ENCODE peak calls at places on chromosome 3, in four cellular contexts. One of them, this sample, is unnamed.

GRCh38 chr3:32937331-32937730 is 14.1 kb upstream of the CCR4 start:
- DNase-seq in endothelial cell of umbilical vein: no peak
- DNase-seq in breast epithelium: no peak
- DNase-seq in keratinocyte: no peak
- DNase-seq in this sample: no peak

GRCh38 chr3:46674031-46674592 is 19.4 kb downstream of the ALS2CL start:
- DNase-seq in endothelial cell of umbilical vein: no peak
- DNase-seq in breast epithelium: no peak
- DNase-seq in keratinocyte: no peak
- DNase-seq in this sample: peak; percentile 30

GRCh38 chr3:111803123-111803593 is 55.9 kb upstream of the PHLDB2 start:
- DNase-seq in endothelial cell of umbilical vein: no peak
- DNase-seq in breast epithelium: peak; percentile 87
- DNase-seq in keratinocyte: peak; percentile 61
- DNase-seq in this sample: peak; percentile 90

GRCh38 chr3:157204431-157204830 is 44.5 kb upstream of the CCNL1 start:
- DNase-seq in endothelial cell of umbilical vein: peak; percentile 74
- DNase-seq in breast epithelium: no peak
- DNase-seq in keratinocyte: no peak
- DNase-seq in this sample: no peak

GRCh38 chr3:71874618-71875017 is 89.7 kb upstream of the PROK2 start:
- DNase-seq in endothelial cell of umbilical vein: no peak
- DNase-seq in breast epithelium: no peak
- DNase-seq in keratinocyte: no peak
- DNase-seq in this sample: no peak

GRCh38 chr3:30681276-30682211 is 75.1 kb downstream of the TGFBR2 start:
- DNase-seq in endothelial cell of umbilical vein: peak; percentile 99
- DNase-seq in breast epithelium: no peak
- DNase-seq in keratinocyte: peak; percentile 9
- DNase-seq in this sample: no peak

GRCh38 chr3:120418866-120419490 is 31.8 kb downstream of the FSTL1 start:
- DNase-seq in endothelial cell of umbilical vein: peak; percentile 68
- DNase-seq in breast epithelium: peak; percentile 53
- DNase-seq in keratinocyte: no peak
- DNase-seq in this sample: no peak

GRCh38 chr3:64741344-64741743 is 53.5 kb upstream of the ADAMTS9 start:
- DNase-seq in endothelial cell of umbilical vein: no peak
- DNase-seq in breast epithelium: peak; percentile 28
- DNase-seq in keratinocyte: no peak
- DNase-seq in this sample: no peak

GRCh38 chr3:17581421-17582080 is 160.9 kb downstream of the TBC1D5 start:
- DNase-seq in endothelial cell of umbilical vein: no peak
- DNase-seq in breast epithelium: no peak
- DNase-seq in keratinocyte: no peak
- DNase-seq in this sample: no peak

GRCh38 chr3:159260049-159260662 is 458.3 kb downstream of the MFSD1 start:
- DNase-seq in endothelial cell of umbilical vein: peak; percentile 65
- DNase-seq in breast epithelium: peak; percentile 21
- DNase-seq in keratinocyte: no peak
- DNase-seq in this sample: no peak

GRCh38 chr3:119559441-119559963 is at the start of gene CD80:
- DNase-seq in endothelial cell of umbilical vein: peak; percentile 41
- DNase-seq in breast epithelium: no peak
- DNase-seq in keratinocyte: no peak
- DNase-seq in this sample: no peak

GRCh38 chr3:100103558-100104441 is 10.5 kb downstream of the FILIP1L start:
- DNase-seq in endothelial cell of umbilical vein: no peak
- DNase-seq in breast epithelium: no peak
- DNase-seq in keratinocyte: no peak
- DNase-seq in this sample: no peak

GRCh38 chr3:64798316-64798715 is 110.5 kb upstream of the ADAMTS9 start:
- DNase-seq in endothelial cell of umbilical vein: no peak
- DNase-seq in breast epithelium: peak; percentile 84
- DNase-seq in keratinocyte: no peak
- DNase-seq in this sample: no peak

GRCh38 chr3:51710631-51711351 is 3.9 kb downstream of the GRM2 start:
- DNase-seq in endothelial cell of umbilical vein: no peak
- DNase-seq in breast epithelium: no peak
- DNase-seq in keratinocyte: no peak
- DNase-seq in this sample: peak; percentile 34

GRCh38 chr3:114192141-114192540 is 13.3 kb upstream of the DRD3 start:
- DNase-seq in endothelial cell of umbilical vein: no peak
- DNase-seq in breast epithelium: no peak
- DNase-seq in keratinocyte: no peak
- DNase-seq in this sample: no peak

GRCh38 chr3:148254402-148254801 is 443.3 kb upstream of the AGTR1 start:
- DNase-seq in endothelial cell of umbilical vein: no peak
- DNase-seq in breast epithelium: no peak
- DNase-seq in keratinocyte: no peak
- DNase-seq in this sample: no peak

GRCh38 chr3:178367817-178368617 is 168.2 kb upstream of the KCNMB2 start:
- DNase-seq in endothelial cell of umbilical vein: peak; percentile 29
- DNase-seq in breast epithelium: no peak
- DNase-seq in keratinocyte: no peak
- DNase-seq in this sample: no peak

GRCh38 chr3:54987719-54988118 is 59.9 kb upstream of the LRTM1 start:
- DNase-seq in endothelial cell of umbilical vein: no peak
- DNase-seq in breast epithelium: no peak
- DNase-seq in keratinocyte: no peak
- DNase-seq in this sample: no peak

GRCh38 chr3:110413807-110414748 is 657.5 kb upstream of the NECTIN3 start:
- DNase-seq in endothelial cell of umbilical vein: peak; percentile 92
- DNase-seq in breast epithelium: no peak
- DNase-seq in keratinocyte: no peak
- DNase-seq in this sample: no peak

GRCh38 chr3:109125902-109126301 is 8.0 kb upstream of the MORC1 start:
- DNase-seq in endothelial cell of umbilical vein: no peak
- DNase-seq in breast epithelium: no peak
- DNase-seq in keratinocyte: no peak
- DNase-seq in this sample: no peak

DNA sequence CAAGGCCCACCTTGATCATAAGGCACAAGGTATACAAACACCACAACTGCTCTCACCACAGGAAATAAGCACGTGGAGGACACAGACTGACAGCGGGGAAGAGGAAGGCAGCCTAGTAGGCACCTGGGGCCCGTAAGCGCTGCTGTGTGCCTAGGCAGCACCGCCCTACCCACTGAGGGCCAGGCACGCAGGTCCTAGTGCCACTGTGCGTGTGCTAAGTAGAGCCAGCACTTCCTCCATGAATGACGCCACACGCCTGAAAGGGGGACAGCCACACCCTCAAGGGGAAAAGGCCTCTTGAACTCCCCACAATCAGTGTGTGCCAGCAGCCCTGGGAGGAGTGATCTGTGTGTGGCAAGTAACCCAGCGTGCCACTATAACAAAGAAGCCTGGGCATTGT is 73.0 kb downstream of the ATP1B3 start:
- DNase-seq in endothelial cell of umbilical vein: no peak
- DNase-seq in breast epithelium: no peak
- DNase-seq in keratinocyte: no peak
- DNase-seq in this sample: no peak
- H3K36me3 ChIP-seq in endothelial cell of umbilical vein: no peaks in the 10 kb centered on the region
- H3K36me3 ChIP-seq in breast epithelium: no peaks in the 10 kb centered on the region
- H3K36me3 ChIP-seq in keratinocyte: no peaks in the 10 kb centered on the region
- H3K36me3 ChIP-seq in this sample: no peaks in the 10 kb centered on the region

DNA sequence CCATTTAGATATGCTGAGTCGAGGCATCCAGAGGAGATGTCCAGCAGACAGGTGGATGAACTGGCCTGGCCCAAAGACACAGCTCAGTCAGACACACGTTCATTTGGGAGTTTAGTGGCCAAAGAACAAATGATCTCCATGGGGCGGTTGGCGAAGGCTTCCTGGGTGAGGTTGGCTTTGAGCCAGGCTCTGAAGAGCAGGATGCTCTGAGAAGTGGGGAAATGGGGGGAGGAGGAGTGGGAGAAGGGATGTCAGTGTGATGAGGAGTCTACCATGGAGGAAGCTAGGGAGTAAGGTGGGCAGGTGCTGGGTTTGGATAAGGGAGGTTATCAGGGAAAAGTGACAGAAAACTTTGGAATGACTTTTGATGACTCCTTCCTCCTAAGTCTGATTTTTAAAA is 47.5 kb upstream of the VILL start:
- DNase-seq in endothelial cell of umbilical vein: no peak
- DNase-seq in breast epithelium: no peak
- DNase-seq in keratinocyte: no peak
- DNase-seq in this sample: no peak
- TF ChIP-seq CTCF in endothelial cell of umbilical vein: no peak
- TF ChIP-seq CTCF in breast epithelium: no peak
- TF ChIP-seq CTCF in keratinocyte: no peak
- TF ChIP-seq CTCF in this sample: no peak

GRCh38 chr3:15601046-15601398 is 347 bp downstream of the HACL1 start:
- DNase-seq in endothelial cell of umbilical vein: no peak
- DNase-seq in breast epithelium: no peak
- DNase-seq in keratinocyte: no peak
- DNase-seq in this sample: no peak

GRCh38 chr3:15606434-15606891 is 4.9 kb downstream of the BTD start:
- DNase-seq in endothelial cell of umbilical vein: peak; percentile 43
- DNase-seq in breast epithelium: no peak
- DNase-seq in keratinocyte: no peak
- DNase-seq in this sample: no peak

GRCh38 chr3:15601399-15602145 is at the start of the genes BTD and HACL1:
- DNase-seq in endothelial cell of umbilical vein: peak; percentile 100
- DNase-seq in breast epithelium: peak; percentile 99
- DNase-seq in keratinocyte: peak; percentile 93
- DNase-seq in this sample: peak; percentile 99

GRCh38 chr3:15602146-15602536 is 596 bp downstream of the BTD start:
- DNase-seq in endothelial cell of umbilical vein: no peak
- DNase-seq in breast epithelium: no peak
- DNase-seq in keratinocyte: no peak
- DNase-seq in this sample: no peak
- H3K27ac ChIP-seq in endothelial cell of umbilical vein: peak overlapping the region; percentile 61
- H3K27ac ChIP-seq in breast epithelium: peak overlapping the region; percentile 85
- H3K27ac ChIP-seq in keratinocyte: peak overlapping the region; percentile 95
- H3K27ac ChIP-seq in this sample: peak overlapping the region; percentile 63

DNA sequence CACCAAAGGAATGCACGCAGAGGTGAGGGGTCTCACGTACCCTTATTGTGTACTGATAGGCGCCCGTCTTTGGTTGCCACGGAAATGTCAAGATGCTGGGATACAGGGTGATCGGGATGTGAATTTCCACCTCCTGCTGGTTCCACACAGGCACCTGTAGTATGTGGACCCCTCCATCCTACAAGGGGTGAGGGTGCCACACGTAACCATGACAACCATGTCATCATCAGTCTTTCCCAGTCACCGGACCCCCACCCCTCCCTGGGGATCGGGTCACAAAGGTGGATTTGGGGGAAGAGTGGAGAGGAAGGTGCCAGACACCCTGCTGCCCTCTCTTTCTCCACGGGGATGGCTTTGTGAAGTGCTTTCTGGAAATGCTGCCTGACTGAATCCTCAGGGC is 44.7 kb downstream of the NUP210 start:
- DNase-seq in endothelial cell of umbilical vein: no peak
- DNase-seq in breast epithelium: no peak
- DNase-seq in keratinocyte: no peak
- DNase-seq in this sample: no peak
- H3K36me3 ChIP-seq in endothelial cell of umbilical vein: no peaks in the 10 kb centered on the region
- H3K36me3 ChIP-seq in breast epithelium: no peaks in the 10 kb centered on the region
- H3K36me3 ChIP-seq in keratinocyte: no peaks in the 10 kb centered on the region
- H3K36me3 ChIP-seq in this sample: no peaks in the 10 kb centered on the region

GRCh38 chr3:70308760-70309159 is 3.7 kb downstream of the MDFIC2 start:
- DNase-seq in endothelial cell of umbilical vein: peak; percentile 11
- DNase-seq in breast epithelium: no peak
- DNase-seq in keratinocyte: no peak
- DNase-seq in this sample: no peak
- TF ChIP-seq CTCF in endothelial cell of umbilical vein: no peak
- TF ChIP-seq CTCF in breast epithelium: no peak
- TF ChIP-seq CTCF in keratinocyte: no peak
- TF ChIP-seq CTCF in this sample: peak; percentile 16

DNA sequence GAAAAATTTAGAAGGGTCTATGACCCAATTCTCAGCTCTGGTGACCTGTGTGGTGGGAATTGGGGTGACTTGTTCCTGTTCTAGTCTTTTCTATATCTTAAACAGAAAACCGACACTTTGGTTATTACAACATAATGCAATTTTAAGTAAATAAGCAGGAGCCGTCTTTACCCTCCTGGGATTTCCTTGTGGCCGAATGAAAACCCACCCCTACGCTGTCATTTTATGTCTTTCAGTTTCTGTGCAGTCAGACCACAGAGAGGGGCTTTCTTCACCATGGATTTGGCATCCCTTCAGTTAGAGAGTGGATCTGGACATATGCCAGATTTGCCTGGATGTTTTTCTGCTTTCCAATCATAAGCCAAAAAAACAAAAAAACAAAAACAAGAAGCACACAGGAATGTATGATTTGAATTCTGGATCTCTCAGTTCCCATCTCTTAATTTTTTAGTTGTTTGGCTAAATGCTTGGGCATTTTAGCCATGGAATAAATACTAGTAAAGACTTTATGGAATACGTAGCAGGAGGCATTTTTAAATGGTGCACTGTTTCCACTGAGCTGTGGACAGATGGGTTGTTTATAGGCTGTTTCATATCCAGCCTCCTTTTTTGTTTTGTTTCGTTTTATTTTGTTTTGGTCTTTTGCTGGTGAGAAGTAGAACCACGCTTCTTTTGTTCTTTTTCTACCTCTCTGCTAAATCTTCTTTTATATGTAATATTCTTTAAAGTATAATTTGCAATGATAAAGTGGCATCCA is 272.9 kb downstream of the FEZF2 start:
- DNase-seq in endothelial cell of umbilical vein: no peak
- DNase-seq in breast epithelium: no peak
- DNase-seq in keratinocyte: no peak
- DNase-seq in this sample: no peak
- H3K27ac ChIP-seq in endothelial cell of umbilical vein: no peak overlapping the region
- H3K27ac ChIP-seq in breast epithelium: no peak overlapping the region
- H3K27ac ChIP-seq in keratinocyte: no peak overlapping the region
- H3K27ac ChIP-seq in this sample: no peak overlapping the region

DNA sequence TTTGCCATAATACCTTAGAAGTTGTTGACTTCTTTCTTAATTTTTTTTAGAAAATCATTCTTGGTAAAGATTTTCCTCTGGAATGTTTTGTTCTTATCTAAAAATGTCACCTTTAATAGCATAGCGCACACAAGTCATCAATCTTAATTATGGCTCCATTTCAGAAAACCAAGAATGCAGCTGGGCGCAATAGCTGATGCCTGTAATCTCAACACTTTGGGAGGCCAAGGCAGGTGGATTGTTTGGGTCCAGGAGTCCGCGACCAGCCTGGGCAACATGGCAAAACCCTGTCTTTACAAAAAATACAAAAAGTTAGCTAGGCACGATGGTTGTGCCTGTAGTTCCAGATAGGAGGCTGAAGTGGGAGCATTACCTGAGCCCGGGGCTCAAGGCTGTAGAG is 125.6 kb upstream of the EOMES start:
- DNase-seq in endothelial cell of umbilical vein: no peak
- DNase-seq in breast epithelium: no peak
- DNase-seq in keratinocyte: no peak
- DNase-seq in this sample: no peak
- H3K36me3 ChIP-seq in endothelial cell of umbilical vein: no peaks in the 10 kb centered on the region
- H3K36me3 ChIP-seq in breast epithelium: no peaks in the 10 kb centered on the region
- H3K36me3 ChIP-seq in keratinocyte: no peaks in the 10 kb centered on the region
- H3K36me3 ChIP-seq in this sample: no peaks in the 10 kb centered on the region

DNA sequence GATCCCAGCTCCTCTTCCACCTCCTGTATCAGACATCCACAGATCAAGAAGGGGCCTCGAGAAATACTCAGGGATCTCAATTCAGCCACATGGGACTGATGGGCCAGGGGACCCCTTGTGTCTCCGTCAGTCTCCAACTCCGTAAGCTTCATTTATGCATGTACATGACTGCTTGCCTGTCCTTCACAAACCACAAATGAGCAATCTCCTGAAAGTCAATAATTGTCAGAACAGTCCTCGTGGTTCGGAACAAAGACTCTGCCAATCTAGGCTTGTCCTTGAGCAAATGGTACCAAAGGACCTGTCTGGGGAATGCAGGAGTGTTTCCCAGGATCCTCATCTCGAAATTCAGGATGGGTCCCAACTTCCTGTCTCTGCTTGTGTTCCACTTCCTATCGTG is 20.8 kb downstream of the SLC12A8 start:
- DNase-seq in endothelial cell of umbilical vein: no peak
- DNase-seq in breast epithelium: no peak
- DNase-seq in keratinocyte: no peak
- DNase-seq in this sample: no peak
- TF ChIP-seq CTCF in endothelial cell of umbilical vein: no peak
- TF ChIP-seq CTCF in breast epithelium: no peak
- TF ChIP-seq CTCF in keratinocyte: no peak
- TF ChIP-seq CTCF in this sample: no peak